ENCODE peak calls at places on chromosomes 1 and 21, in seven cellular contexts. H is thoracic aorta, N is fibroblast of lung, Y is A549, J is tibial artery, V is aorta, I is psoas muscle. T is an unnamed sample.

GRCh38 chr1:79811173-79811572 is 804.6 kb upstream of the ADGRL4 start:
- DNase-seq in J (no peak), I (no peak), V (no peak), N (peak; percentile 61), H (no peak), Y (no peak), T (peak; percentile 49)

GRCh38 chr21:31397515-31397926 is 53.5 kb upstream of the TIAM1 start:
- DNase-seq in N (no peak), J (no peak), H (no peak), I (no peak), Y (no peak), V (no peak), T (no peak)

GRCh38 chr1:91803847-91804545 is 82.0 kb downstream of the TGFBR3 start:
- DNase-seq in Y (no peak), J (no peak), H (no peak), I (no peak), N (no peak), V (no peak), T (no peak)

GRCh38 chr1:209787551-209787950 is 3.2 kb upstream of the C1orf74 start:
- DNase-seq in N (no peak), I (no peak), Y (no peak), V (no peak), H (no peak), J (no peak), T (no peak)

GRCh38 chr1:25912076-25912831 is 6.0 kb upstream of the STMN1 start:
- DNase-seq in H (no peak), N (peak; percentile 64), Y (no peak), J (no peak), V (no peak), I (no peak), T (no peak)

GRCh38 chr1:165928075-165928731 is 100.8 kb downstream of the UCK2 start:
- DNase-seq in Y (peak; percentile 63), V (no peak), J (no peak), H (no peak), I (no peak), N (peak; percentile 53), T (no peak)

GRCh38 chr1:85148524-85149250 is 52.1 kb downstream of the SYDE2 start:
- DNase-seq in J (no peak), Y (no peak), H (no peak), I (no peak), V (no peak), N (peak; percentile 33), T (peak; percentile 13)

GRCh38 chr1:107414550-107414949 is 273.7 kb downstream of the NTNG1 start:
- DNase-seq in N (no peak), H (no peak), I (no peak), Y (no peak), J (no peak), V (no peak), T (no peak)

GRCh38 chr1:27864264-27864895 is 8.0 kb upstream of the THEMIS2 start:
- DNase-seq in H (no peak), Y (no peak), V (peak; percentile 62), J (no peak), N (no peak), I (no peak), T (no peak)

GRCh38 chr21:32954353-32954752 is 71.4 kb upstream of the OLIG2 start:
- DNase-seq in Y (no peak), N (no peak), H (no peak), J (no peak), V (no peak), I (no peak), T (no peak)

DNA sequence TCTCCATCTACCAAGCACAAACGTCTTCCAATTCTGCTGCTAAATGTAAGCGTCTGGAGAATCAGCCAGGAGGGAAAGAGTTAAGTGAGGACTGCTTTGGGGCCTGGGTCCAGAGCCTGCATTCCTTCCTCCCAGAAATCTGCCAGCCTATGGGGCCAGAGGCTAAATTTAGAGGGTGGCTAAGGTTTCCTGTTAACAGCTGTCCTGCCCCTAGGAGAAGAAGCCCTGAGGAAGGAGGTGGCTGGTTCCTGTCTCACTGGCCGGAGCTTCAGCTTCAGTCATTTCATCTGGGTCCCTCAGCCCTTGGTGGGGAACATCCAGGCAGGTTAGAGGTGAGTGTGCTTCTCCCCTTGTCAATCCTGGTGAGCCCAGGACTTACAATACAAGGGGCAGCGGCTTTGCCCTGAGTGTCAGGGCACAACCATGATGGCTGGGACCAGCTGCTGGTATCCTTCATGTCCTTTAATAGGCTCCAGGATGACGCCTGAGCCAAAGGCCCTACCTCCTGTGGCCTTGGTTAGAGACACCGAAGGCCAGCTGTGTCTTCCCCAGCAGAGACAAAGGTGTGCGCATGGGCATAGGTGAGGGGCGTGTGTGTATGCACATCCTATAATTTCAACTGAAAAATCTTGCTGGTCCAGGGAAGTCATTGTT is at the start of gene STYXL2:
- DNase-seq in H (peak; percentile 15), J (no peak), V (no peak), I (peak; percentile 84), Y (no peak), N (no peak), T (no peak)
- H3K4me3 ChIP-seq in H (peak within 1 kb of the TSS; percentile 75), J (peak within 1 kb of the TSS; percentile 9), V (peak within 1 kb of the TSS; percentile 29), I (peak within 1 kb of the TSS; percentile 79), Y (no peak within 1 kb of the TSS), N (no peak within 1 kb of the TSS), T (no peak within 1 kb of the TSS)

DNA sequence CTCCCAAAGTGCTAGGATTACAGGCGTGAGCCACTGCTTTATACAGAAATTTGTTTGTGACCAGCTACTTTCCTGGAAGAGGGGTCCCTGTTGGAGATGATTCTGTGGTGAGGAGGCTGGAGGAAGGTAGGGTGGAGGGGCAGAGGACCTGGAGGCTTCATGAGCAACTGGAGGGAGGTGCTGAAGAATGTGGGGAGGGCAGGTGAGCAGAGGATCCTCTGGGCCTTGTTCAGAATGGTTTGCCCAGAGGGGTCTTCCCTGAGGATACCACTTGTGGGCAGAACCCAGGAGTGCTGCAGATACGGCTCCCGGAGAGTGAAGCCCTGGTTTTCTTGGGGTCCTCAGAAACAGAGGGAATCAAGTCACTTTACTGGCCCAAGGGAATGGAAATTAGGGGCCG is 67.2 kb upstream of the WDR26 start:
- DNase-seq in J (no peak), V (no peak), Y (no peak), N (no peak), I (no peak), H (no peak), T (no peak)
- H3K4me3 ChIP-seq in J (no peak overlapping the region), V (no peak overlapping the region), Y (no peak overlapping the region), N (no peak overlapping the region), I (no peak overlapping the region), H (no peak overlapping the region), T (no peak overlapping the region)

DNA sequence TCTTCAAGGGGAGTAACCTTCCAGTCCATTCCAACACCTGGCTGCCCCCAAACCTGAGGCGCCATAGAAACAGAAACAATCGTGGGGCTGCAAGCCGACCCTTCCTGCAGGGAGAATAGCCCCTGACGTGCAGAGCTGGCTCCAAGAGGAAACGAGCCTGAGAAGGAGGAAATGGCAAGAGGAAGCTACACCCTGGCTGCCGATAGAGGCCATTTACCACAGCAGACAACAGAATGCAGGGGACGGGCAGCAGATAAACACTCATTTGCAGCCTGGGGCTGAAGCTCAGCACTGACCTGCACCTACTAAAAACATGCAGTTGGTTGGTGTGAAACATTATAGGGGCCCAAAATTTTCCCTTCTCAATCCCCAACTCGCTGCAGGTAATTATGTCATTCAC is 8.7 kb upstream of the TDRD10 start:
- DNase-seq in I (no peak), V (peak; percentile 57), J (peak; percentile 42), N (no peak), Y (no peak), H (no peak), T (no peak)
- H3K4me3 ChIP-seq in I (peak overlapping the region; percentile 36), V (no peak overlapping the region), J (no peak overlapping the region), N (no peak overlapping the region), Y (no peak overlapping the region), H (no peak overlapping the region), T (no peak overlapping the region)

GRCh38 chr21:36708512-36709029 is 9.7 kb downstream of the SIM2 start:
- DNase-seq in H (no peak), V (no peak), Y (no peak), J (no peak), I (no peak), N (no peak), T (no peak)
- H3K4me3 ChIP-seq in H (peak overlapping the region; percentile 52), V (no peak overlapping the region), Y (no peak overlapping the region), J (no peak overlapping the region), I (peak overlapping the region; percentile 35), N (no peak overlapping the region), T (peak overlapping the region; percentile 55)

GRCh38 chr1:150807674-150808073 is 386 bp downstream of the CTSK start:
- DNase-seq in H (no peak), J (no peak), Y (no peak), V (no peak), N (peak; percentile 22), I (no peak), T (no peak)
- H3K4me3 ChIP-seq in H (peak overlapping the region; percentile 69), J (peak overlapping the region; percentile 46), Y (no peak overlapping the region), V (peak overlapping the region; percentile 88), N (peak overlapping the region; percentile 54), I (peak overlapping the region; percentile 39), T (no peak overlapping the region)

DNA sequence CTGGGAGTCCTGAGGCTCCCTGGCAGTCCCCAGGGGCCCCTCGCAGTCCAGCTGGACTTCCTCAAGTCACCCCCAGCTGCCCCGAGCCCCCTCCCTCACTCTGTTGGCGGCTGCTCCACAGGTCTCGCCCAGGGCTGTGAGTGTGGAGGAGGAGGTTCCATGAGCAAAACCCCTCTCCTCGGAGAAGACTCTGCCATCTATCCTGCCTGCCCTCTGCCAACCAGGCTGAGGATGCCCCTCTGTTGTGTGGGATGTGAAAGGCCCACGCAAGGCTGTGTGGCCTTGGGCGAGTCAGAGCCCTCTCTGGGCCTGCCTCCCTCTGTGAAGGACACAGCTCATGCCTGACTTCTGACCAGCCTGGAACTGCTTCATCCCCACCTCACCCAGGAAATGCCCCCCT is 398 bp upstream of the EDN2 start:
- DNase-seq in Y (no peak), H (no peak), J (no peak), I (no peak), N (no peak), V (no peak), T (no peak)
- H3K4me3 ChIP-seq in Y (no peak overlapping the region), H (no peak overlapping the region), J (no peak overlapping the region), I (no peak overlapping the region), N (no peak overlapping the region), V (no peak overlapping the region), T (no peak overlapping the region)